ENCODE peak calls at places on chromosomes 2 and 18, in four cellular contexts. One of them, this sample, is unnamed.
A peak's percentile ranks its signal among the peaks of the same experiment; 100 is the strongest.

GRCh38 chr2:52703004-52703403 is 1064.6 kb upstream of the CHAC2 start:
- DNase-seq in thoracic aorta: no peak
- DNase-seq in stomach: no peak
- DNase-seq in cardiac muscle cell: no peak
- DNase-seq in this sample: no peak

GRCh38 chr2:317501-318424 is 29.9 kb upstream of the ALKAL2 start:
- DNase-seq in cardiac muscle cell: peak; percentile 15
- DNase-seq in stomach: no peak
- DNase-seq in thoracic aorta: no peak
- DNase-seq in this sample: peak; percentile 48

GRCh38 chr2:58057890-58058590 is 11.4 kb downstream of the VRK2 start:
- DNase-seq in stomach: no peak
- DNase-seq in cardiac muscle cell: no peak
- DNase-seq in thoracic aorta: no peak
- DNase-seq in this sample: no peak

GRCh38 chr2:128736689-128737545 is 418.2 kb upstream of the HS6ST1 start:
- DNase-seq in thoracic aorta: no peak
- DNase-seq in stomach: peak; percentile 80
- DNase-seq in cardiac muscle cell: peak; percentile 94
- DNase-seq in this sample: peak; percentile 91

GRCh38 chr2:55200416-55200815 is 31.7 kb downstream of the CLHC1 start:
- DNase-seq in thoracic aorta: no peak
- DNase-seq in stomach: no peak
- DNase-seq in cardiac muscle cell: no peak
- DNase-seq in this sample: no peak

GRCh38 chr2:240672701-240673190 is 9.9 kb downstream of the AQP12B start:
- DNase-seq in cardiac muscle cell: no peak
- DNase-seq in thoracic aorta: no peak
- DNase-seq in stomach: no peak
- DNase-seq in this sample: no peak

GRCh38 chr2:174931724-174932123 is 73.5 kb downstream of the CHN1 start:
- DNase-seq in stomach: no peak
- DNase-seq in cardiac muscle cell: peak; percentile 59
- DNase-seq in thoracic aorta: no peak
- DNase-seq in this sample: no peak

GRCh38 chr2:98761267-98761781 is 30.4 kb upstream of the MGAT4A start:
- DNase-seq in stomach: no peak
- DNase-seq in thoracic aorta: no peak
- DNase-seq in cardiac muscle cell: no peak
- DNase-seq in this sample: no peak

GRCh38 chr2:5969301-5969700 is 277.1 kb downstream of the SOX11 start:
- DNase-seq in stomach: no peak
- DNase-seq in thoracic aorta: no peak
- DNase-seq in cardiac muscle cell: no peak
- DNase-seq in this sample: no peak

GRCh38 chr2:95356821-95357700 is 45.4 kb upstream of the FAHD2A start:
- DNase-seq in stomach: peak; percentile 19
- DNase-seq in cardiac muscle cell: no peak
- DNase-seq in thoracic aorta: no peak
- DNase-seq in this sample: no peak

GRCh38 chr2:197113221-197113831 is 186.8 kb upstream of the PGAP1 start:
- DNase-seq in cardiac muscle cell: peak; percentile 54
- DNase-seq in thoracic aorta: no peak
- DNase-seq in stomach: no peak
- DNase-seq in this sample: no peak

GRCh38 chr2:26164641-26165211 is 8.2 kb upstream of the GAREM2 start:
- DNase-seq in cardiac muscle cell: no peak
- DNase-seq in thoracic aorta: no peak
- DNase-seq in stomach: no peak
- DNase-seq in this sample: no peak

GRCh38 chr18:79519751-79520472 is 124.2 kb downstream of the NFATC1 start:
- DNase-seq in cardiac muscle cell: peak; percentile 39
- DNase-seq in thoracic aorta: no peak
- DNase-seq in stomach: no peak
- DNase-seq in this sample: peak; percentile 42

GRCh38 chr18:74722237-74722636 is 124.6 kb downstream of the ZNF407 start:
- DNase-seq in stomach: no peak
- DNase-seq in cardiac muscle cell: peak; percentile 77
- DNase-seq in thoracic aorta: no peak
- DNase-seq in this sample: no peak

GRCh38 chr2:233801357-233802131 is 23.4 kb downstream of the MROH2A start:
- DNase-seq in thoracic aorta: no peak
- DNase-seq in cardiac muscle cell: peak; percentile 32
- DNase-seq in stomach: peak; percentile 14
- DNase-seq in this sample: no peak

GRCh38 chr18:58831610-58832009 is 33.1 kb upstream of the ZNF532 start:
- DNase-seq in thoracic aorta: no peak
- DNase-seq in stomach: no peak
- DNase-seq in cardiac muscle cell: peak; percentile 76
- DNase-seq in this sample: no peak

GRCh38 chr18:10798727-10799435 is 273.1 kb downstream of the NAPG start:
- DNase-seq in cardiac muscle cell: peak; percentile 80
- DNase-seq in thoracic aorta: no peak
- DNase-seq in stomach: no peak
- DNase-seq in this sample: no peak

GRCh38 chr2:19774788-19775156 is 127.0 kb downstream of the TTC32 start:
- DNase-seq in thoracic aorta: no peak
- DNase-seq in cardiac muscle cell: no peak
- DNase-seq in stomach: no peak
- DNase-seq in this sample: no peak

GRCh38 chr2:231527955-231528635 is 2.1 kb downstream of the NMUR1 start:
- DNase-seq in thoracic aorta: no peak
- DNase-seq in stomach: no peak
- DNase-seq in cardiac muscle cell: no peak
- DNase-seq in this sample: no peak

GRCh38 chr18:9831723-9832199 is 54.0 kb upstream of the TXNDC2 start:
- DNase-seq in thoracic aorta: no peak
- DNase-seq in stomach: no peak
- DNase-seq in cardiac muscle cell: no peak
- DNase-seq in this sample: no peak

GRCh38 chr2:134411828-134412638 is 158.2 kb downstream of the MGAT5 start:
- DNase-seq in cardiac muscle cell: peak; percentile 85
- DNase-seq in stomach: peak; percentile 67
- DNase-seq in thoracic aorta: no peak
- DNase-seq in this sample: peak; percentile 57

GRCh38 chr2:193963472-193964119 is 1693.4 kb upstream of the SLC39A10 start:
- DNase-seq in thoracic aorta: no peak
- DNase-seq in stomach: no peak
- DNase-seq in cardiac muscle cell: peak; percentile 73
- DNase-seq in this sample: peak; percentile 25

GRCh38 chr18:67217551-67218166 is 298.9 kb downstream of the DSEL start:
- DNase-seq in stomach: peak; percentile 42
- DNase-seq in cardiac muscle cell: peak; percentile 84
- DNase-seq in thoracic aorta: peak; percentile 10
- DNase-seq in this sample: peak; percentile 61

GRCh38 chr2:168118733-168119518 is 128.5 kb downstream of the STK39 start:
- DNase-seq in cardiac muscle cell: peak; percentile 84
- DNase-seq in thoracic aorta: no peak
- DNase-seq in stomach: no peak
- DNase-seq in this sample: peak; percentile 48

GRCh38 chr2:228681426-228681825 is 499.9 kb upstream of the SPHKAP start:
- DNase-seq in cardiac muscle cell: peak; percentile 81
- DNase-seq in thoracic aorta: no peak
- DNase-seq in stomach: no peak
- DNase-seq in this sample: no peak

GRCh38 chr2:160157861-160158813 is 41.9 kb downstream of the ITGB6 start:
- DNase-seq in stomach: no peak
- DNase-seq in thoracic aorta: no peak
- DNase-seq in cardiac muscle cell: peak; percentile 84
- DNase-seq in this sample: no peak

GRCh38 chr2:160156665-160157064 is 43.4 kb downstream of the ITGB6 start:
- DNase-seq in stomach: no peak
- DNase-seq in cardiac muscle cell: peak; percentile 72
- DNase-seq in thoracic aorta: no peak
- DNase-seq in this sample: no peak

DNA sequence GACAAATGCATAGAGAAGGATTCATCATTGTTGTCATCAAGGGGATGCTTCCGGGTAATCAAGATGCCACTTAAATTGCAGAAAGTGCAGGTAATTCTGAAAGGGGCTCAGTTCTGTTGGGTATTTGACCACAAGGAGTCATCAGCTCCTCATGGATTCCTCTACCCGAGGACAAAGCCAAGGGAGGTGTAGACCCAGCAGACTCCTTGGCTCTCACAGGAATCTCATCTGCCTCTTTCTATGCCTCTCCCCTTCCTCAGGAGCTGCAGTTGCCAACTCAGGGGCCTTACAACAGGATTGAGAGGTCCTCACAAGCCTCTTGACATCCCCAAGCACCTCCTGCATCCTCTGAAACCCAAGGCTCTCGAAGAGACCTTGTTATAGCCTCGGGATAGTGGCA is 44.0 kb downstream of the ITGB6 start:
- DNase-seq in thoracic aorta: no peak
- DNase-seq in stomach: no peak
- DNase-seq in cardiac muscle cell: no peak
- DNase-seq in this sample: no peak
- TF ChIP-seq CTCF in thoracic aorta: no peak
- TF ChIP-seq CTCF in stomach: no peak
- TF ChIP-seq CTCF in cardiac muscle cell: no peak
- TF ChIP-seq CTCF in this sample: no peak

DNA sequence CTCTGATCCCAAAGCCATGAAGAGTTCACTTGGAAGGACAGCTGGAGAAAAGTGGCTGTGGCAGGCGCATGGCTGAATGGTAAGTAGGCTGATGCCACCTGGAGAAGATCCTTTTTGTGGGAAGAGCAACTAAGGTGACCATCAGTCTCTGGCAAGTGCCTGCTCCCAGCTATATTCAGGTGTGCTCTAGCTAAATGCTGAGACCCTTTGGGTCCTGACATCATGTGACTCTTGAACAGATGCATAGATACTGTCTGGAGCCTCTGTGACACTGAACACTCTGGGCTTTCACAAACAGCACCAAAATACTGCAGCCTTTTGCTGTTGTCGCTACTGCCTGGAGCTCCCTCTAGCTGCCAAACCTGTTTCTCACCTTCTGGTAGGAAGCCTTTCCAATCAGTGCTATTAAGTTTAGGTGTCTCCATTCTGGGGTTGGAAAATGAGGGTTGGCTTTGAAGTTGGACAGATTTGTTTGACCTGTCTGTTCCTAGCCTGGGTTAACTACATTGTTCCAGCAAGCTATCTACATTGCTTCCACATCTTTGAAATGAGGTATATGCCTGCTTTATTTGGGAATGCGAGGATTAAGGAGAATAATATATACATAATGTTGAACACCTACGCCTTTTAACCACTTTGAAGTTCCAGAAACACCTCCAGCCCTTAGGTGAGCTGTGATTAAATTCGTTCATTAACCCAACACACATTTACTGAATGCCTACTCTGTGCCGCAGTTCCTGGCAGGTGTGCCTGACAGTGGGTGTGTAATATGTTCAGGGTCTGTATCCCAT is 3.1 kb downstream of the EGR4 start:
- DNase-seq in thoracic aorta: no peak
- DNase-seq in stomach: no peak
- DNase-seq in cardiac muscle cell: peak; percentile 56
- DNase-seq in this sample: peak; percentile 15
- TF ChIP-seq CTCF in thoracic aorta: no peak
- TF ChIP-seq CTCF in stomach: no peak
- TF ChIP-seq CTCF in cardiac muscle cell: peak; percentile 83
- TF ChIP-seq CTCF in this sample: peak; percentile 38

DNA sequence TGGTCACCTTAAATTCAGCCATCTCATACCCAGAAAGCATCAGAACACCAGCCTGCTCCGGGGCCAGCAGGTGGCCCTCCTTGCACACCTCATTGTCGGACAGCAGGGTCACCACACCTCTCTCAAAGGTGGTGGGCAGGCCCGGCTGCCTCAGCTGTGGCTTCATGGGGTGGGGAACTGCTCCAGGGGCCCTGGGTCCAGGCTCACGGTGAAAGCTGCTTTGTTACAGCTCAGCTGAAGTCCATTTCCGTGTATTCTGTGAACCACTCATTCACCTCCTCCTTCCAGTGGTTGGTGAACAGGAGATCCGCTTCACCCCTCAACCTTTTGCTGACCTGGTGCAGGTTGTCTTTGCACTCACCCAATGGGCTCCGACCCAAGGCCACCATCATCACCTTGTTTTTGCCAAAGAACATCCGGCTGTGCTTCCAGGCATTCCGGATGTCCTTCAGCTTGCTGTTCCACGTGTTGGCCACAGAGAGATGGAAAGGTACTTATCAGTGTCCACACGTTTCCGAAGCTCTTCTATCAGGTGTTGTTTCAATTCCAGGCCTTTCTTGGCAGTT is 78.6 kb upstream of the LDLRAD4 start:
- DNase-seq in thoracic aorta: no peak
- DNase-seq in stomach: no peak
- DNase-seq in cardiac muscle cell: no peak
- DNase-seq in this sample: no peak
- TF ChIP-seq CTCF in thoracic aorta: no peak
- TF ChIP-seq CTCF in stomach: no peak
- TF ChIP-seq CTCF in cardiac muscle cell: no peak
- TF ChIP-seq CTCF in this sample: no peak

GRCh38 chr2:182193291-182193690 is 207.6 kb downstream of the PPP1R1C start:
- DNase-seq in stomach: no peak
- DNase-seq in cardiac muscle cell: no peak
- DNase-seq in thoracic aorta: no peak
- DNase-seq in this sample: no peak

GRCh38 chr2:182197529-182197928 is 211.9 kb downstream of the PPP1R1C start:
- DNase-seq in stomach: no peak
- DNase-seq in thoracic aorta: no peak
- DNase-seq in cardiac muscle cell: no peak
- DNase-seq in this sample: no peak
- TF ChIP-seq CTCF in stomach: no peak
- TF ChIP-seq CTCF in thoracic aorta: no peak
- TF ChIP-seq CTCF in cardiac muscle cell: no peak
- TF ChIP-seq CTCF in this sample: no peak